ENCODE peak calls at places on chromosomes 1 and 21, in five cellular contexts. P, B, V, R and F are unnamed samples.

GRCh38 chr21:37668462-37669239 is 247.6 kb downstream of the KCNJ6 start:
- DNase-seq in P (no peak), B (no peak), V (peak; percentile 27), R (no peak), F (no peak)

GRCh38 chr1:224761245-224761644 is 145.1 kb downstream of the CNIH3 start:
- DNase-seq in P (no peak), B (no peak), V (no peak), R (no peak), F (no peak)

GRCh38 chr1:159014003-159014571 is 4.4 kb downstream of the IFI16 start:
- DNase-seq in P (no peak), B (no peak), V (no peak), R (no peak), F (no peak)

GRCh38 chr1:148362141-148362929 is 120.8 kb downstream of the PPIAL4G start:
- DNase-seq in P (no peak), B (no peak), V (peak; percentile 90), R (no peak), F (no peak)

GRCh38 chr1:29685387-29685786 is 449.1 kb downstream of the PTPRU start:
- DNase-seq in P (no peak), B (no peak), V (no peak), R (no peak), F (no peak)

GRCh38 chr1:169484683-169485426 is 889 bp downstream of the SLC19A2 start:
- DNase-seq in P (no peak), B (peak; percentile 64), V (peak; percentile 34), R (no peak), F (peak; percentile 75)

GRCh38 chr1:225709101-225709500 is 56.2 kb upstream of the ENAH start:
- DNase-seq in P (no peak), B (no peak), V (no peak), R (no peak), F (no peak)

GRCh38 chr1:156009404-156009803 is 11.3 kb downstream of the SSR2 start:
- DNase-seq in P (no peak), B (no peak), V (no peak), R (no peak), F (no peak)

GRCh38 chr1:224507771-224508523 is 73.3 kb upstream of the WDR26 start:
- DNase-seq in P (no peak), B (no peak), V (no peak), R (no peak), F (no peak)

GRCh38 chr1:204357551-204357950 is 2.2 kb downstream of the PLEKHA6 start:
- DNase-seq in P (no peak), B (peak; percentile 39), V (peak; percentile 53), R (no peak), F (no peak)

GRCh38 chr1:175824079-175824478 is 80.7 kb upstream of the TNR start:
- DNase-seq in P (peak; percentile 2), B (no peak), V (peak; percentile 84), R (no peak), F (no peak)

GRCh38 chr1:235286667-235287066 is 41.3 kb downstream of the ARID4B start:
- DNase-seq in P (no peak), B (no peak), V (no peak), R (no peak), F (no peak)

GRCh38 chr1:35850716-35851115 is 32.3 kb upstream of the AGO1 start:
- DNase-seq in P (no peak), B (no peak), V (no peak), R (no peak), F (no peak)